ENCODE peak calls at places on chromosomes 2 and 18, in seven cellular contexts. J is HL-60, E is ovary, S is RWPE1, P is GM12865, Z is heart right ventricle, C is A549. T is an unnamed sample.
A peak's percentile ranks its signal among the peaks of the same experiment; 100 is the strongest.

GRCh38 chr2:66494708-66495107 is 59.8 kb downstream of the MEIS1 start:
- DNase-seq in C (no peak), Z (no peak), E (no peak), J (no peak), S (peak; percentile 45), P (no peak), T (no peak)

GRCh38 chr18:63161728-63162195 is 157.8 kb downstream of the BCL2 start:
- DNase-seq in J (no peak), S (peak; percentile 90), Z (no peak), C (peak; percentile 20), P (peak; percentile 96), E (peak; percentile 73), T (no peak)

GRCh38 chr18:31819106-31819924 is 58.6 kb upstream of the SLC25A52 start:
- DNase-seq in E (no peak), P (peak; percentile 64), Z (no peak), S (peak; percentile 9), J (peak; percentile 52), C (peak; percentile 2), T (peak; percentile 16)

GRCh38 chr2:201882353-201883095 is 76.2 kb downstream of the CDK15 start:
- DNase-seq in S (no peak), Z (peak; percentile 54), E (no peak), P (peak; percentile 61), C (no peak), J (peak; percentile 64), T (peak; percentile 69)

GRCh38 chr18:26804474-26804873 is 61.0 kb downstream of the AQP4 start:
- DNase-seq in S (no peak), P (peak; percentile 15), Z (no peak), E (no peak), C (no peak), J (no peak), T (peak; percentile 20)

GRCh38 chr2:50556934-50557575 is 474.9 kb downstream of the NRXN1 start:
- DNase-seq in Z (no peak), S (peak; percentile 19), P (no peak), C (no peak), E (no peak), J (no peak), T (no peak)

GRCh38 chr2:137333386-137333972 is 568.1 kb downstream of the THSD7B start:
- DNase-seq in J (no peak), C (no peak), E (no peak), S (peak; percentile 33), P (peak; percentile 35), Z (no peak), T (no peak)

GRCh38 chr18:9782073-9782857 is 74.2 kb downstream of the RAB31 start:
- DNase-seq in P (no peak), C (peak; percentile 23), E (no peak), J (peak; percentile 92), Z (no peak), S (peak; percentile 34), T (no peak)

GRCh38 chr2:33215299-33215698 is 261.1 kb upstream of the RASGRP3 start:
- DNase-seq in J (no peak), E (peak; percentile 31), Z (peak; percentile 63), S (no peak), C (no peak), P (no peak), T (no peak)

GRCh38 chr2:197072533-197072932 is 146.0 kb upstream of the PGAP1 start:
- DNase-seq in P (no peak), E (no peak), Z (no peak), C (no peak), J (no peak), S (no peak), T (no peak)

GRCh38 chr2:121356058-121356640 is 71.1 kb upstream of the TFCP2L1 start:
- DNase-seq in C (peak; percentile 62), Z (no peak), J (peak; percentile 60), P (peak; percentile 61), S (peak; percentile 58), E (no peak), T (peak; percentile 56)

GRCh38 chr18:21481739-21482138 is 118.8 kb downstream of the ESCO1 start:
- DNase-seq in S (no peak), C (no peak), Z (no peak), J (no peak), E (no peak), P (no peak), T (no peak)

GRCh38 chr18:27665264-27665799 is 480.2 kb upstream of the CHST9 start:
- DNase-seq in J (no peak), P (no peak), S (no peak), Z (no peak), E (no peak), C (no peak), T (no peak)

GRCh38 chr2:231904161-231904611 is 22.0 kb downstream of the NPPC start:
- DNase-seq in J (no peak), S (no peak), C (no peak), E (no peak), Z (no peak), P (no peak), T (no peak)

GRCh38 chr2:96261328-96262003 is 4.3 kb downstream of the TMEM127 start:
- DNase-seq in C (no peak), Z (no peak), S (no peak), J (no peak), P (no peak), E (no peak), T (no peak)

GRCh38 chr2:137748533-137748932 is 215.7 kb upstream of the HNMT start:
- DNase-seq in E (no peak), Z (no peak), P (no peak), J (no peak), C (no peak), S (no peak), T (no peak)

GRCh38 chr2:85181844-85182456 is 48.8 kb downstream of the TCF7L1 start:
- DNase-seq in J (no peak), S (no peak), Z (no peak), C (no peak), E (no peak), P (no peak), T (no peak)

GRCh38 chr2:30666307-30666874 is 140.9 kb downstream of the CAPN13 start:
- DNase-seq in S (peak; percentile 49), P (peak; percentile 65), J (peak; percentile 17), C (peak; percentile 52), E (no peak), Z (no peak), T (no peak)

GRCh38 chr18:41645600-41646360 is 309.3 kb upstream of the PIK3C3 start:
- DNase-seq in E (no peak), C (no peak), Z (no peak), S (no peak), P (no peak), J (peak; percentile 45), T (no peak)

DNA sequence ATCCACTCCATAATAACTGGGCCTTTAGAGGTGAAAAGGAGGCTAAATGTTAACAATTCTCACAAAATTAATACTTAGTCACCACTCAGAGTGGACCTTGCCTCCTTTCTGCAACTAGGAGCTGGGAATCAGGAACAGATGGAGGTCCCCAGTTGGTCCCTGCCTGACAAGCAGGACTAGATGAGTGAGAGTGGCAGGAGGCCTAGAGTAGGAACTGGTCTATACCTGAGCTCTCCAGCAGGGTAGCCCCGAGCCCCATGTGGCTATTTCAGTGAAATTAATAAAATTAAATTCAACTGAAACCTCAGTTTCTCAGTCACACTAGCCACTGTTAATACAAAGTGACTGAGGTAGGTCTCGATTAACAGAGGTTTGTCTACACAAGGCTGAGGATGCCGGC is 150.5 kb downstream of the MYO5B start:
- DNase-seq in C (no peak), E (no peak), P (no peak), Z (no peak), S (no peak), J (no peak), T (no peak)
- TF ChIP-seq CTCF in C (no peak), E (no peak), P (no peak), Z (no peak), S (no peak), J (no peak), T (no peak)

DNA sequence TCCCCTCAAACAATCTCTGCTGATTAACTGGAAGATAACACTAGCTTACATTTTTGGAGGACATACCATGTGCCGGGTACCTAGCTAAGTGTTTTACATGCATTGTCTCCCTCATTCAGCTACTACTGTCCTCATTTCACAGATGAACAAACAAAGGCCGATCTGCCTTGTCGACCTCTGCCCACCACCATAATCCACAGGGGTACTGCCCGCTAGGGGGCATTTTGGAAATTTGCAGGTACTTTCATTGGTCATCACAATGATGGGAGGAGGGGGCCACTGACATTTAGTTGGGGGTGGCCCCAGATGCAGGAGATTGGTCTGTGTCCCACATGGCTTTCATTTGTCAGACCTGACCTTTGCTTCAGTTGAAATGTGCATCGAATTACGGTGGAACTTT is 3.9 kb upstream of the TMEM163 start:
- DNase-seq in C (no peak), E (no peak), Z (no peak), J (no peak), P (no peak), S (no peak), T (no peak)
- TF ChIP-seq CTCF in C (peak; percentile 20), E (no peak), Z (no peak), J (no peak), P (no peak), S (peak; percentile 11), T (peak; percentile 43)

DNA sequence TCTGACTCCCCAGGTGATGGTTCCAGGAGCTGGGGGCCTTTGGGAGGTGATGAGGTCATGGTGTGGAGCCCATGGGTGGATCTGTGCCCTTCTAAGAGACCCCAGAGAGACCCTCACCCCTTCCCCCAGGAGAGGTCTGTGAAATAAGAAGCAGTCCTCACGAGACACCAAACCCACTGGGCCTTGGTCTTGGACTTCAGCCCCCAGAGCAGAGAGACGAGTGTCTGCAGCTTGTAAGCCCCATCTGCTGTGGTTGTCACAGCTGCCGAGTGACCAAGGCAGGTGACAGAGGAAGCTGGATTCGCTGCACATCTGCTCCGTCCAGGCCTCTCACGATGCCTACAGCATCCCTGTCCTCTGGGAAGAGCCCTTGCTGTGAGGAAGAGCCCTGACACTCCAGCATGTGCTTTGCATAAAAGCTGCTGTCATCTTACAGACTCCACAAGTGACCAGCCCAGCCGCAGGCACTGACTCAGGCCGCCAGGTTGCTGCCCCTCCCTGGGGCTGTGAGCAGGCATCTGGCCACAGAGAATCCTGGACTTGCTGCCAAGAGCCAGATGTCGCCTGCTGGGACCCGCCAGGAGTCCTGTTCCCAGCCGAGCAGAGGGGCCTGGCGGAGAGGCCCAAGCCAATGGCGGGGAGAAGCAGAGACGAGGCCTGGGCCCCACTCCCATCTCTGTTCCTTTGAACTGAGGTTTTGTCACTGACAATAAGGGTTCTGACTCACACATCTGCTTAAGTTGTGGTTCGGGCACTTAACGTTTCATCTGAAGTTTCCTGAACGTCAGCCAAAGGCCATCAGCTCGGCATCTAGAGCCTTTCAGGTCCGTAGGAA is 150.7 kb downstream of the PXDN start:
- DNase-seq in P (no peak), Z (peak; percentile 51), C (peak; percentile 28), J (no peak), S (peak; percentile 52), E (peak; percentile 55), T (no peak)
- TF ChIP-seq CTCF in P (no peak), Z (no peak), C (no peak), J (no peak), S (no peak), E (no peak), T (no peak)

DNA sequence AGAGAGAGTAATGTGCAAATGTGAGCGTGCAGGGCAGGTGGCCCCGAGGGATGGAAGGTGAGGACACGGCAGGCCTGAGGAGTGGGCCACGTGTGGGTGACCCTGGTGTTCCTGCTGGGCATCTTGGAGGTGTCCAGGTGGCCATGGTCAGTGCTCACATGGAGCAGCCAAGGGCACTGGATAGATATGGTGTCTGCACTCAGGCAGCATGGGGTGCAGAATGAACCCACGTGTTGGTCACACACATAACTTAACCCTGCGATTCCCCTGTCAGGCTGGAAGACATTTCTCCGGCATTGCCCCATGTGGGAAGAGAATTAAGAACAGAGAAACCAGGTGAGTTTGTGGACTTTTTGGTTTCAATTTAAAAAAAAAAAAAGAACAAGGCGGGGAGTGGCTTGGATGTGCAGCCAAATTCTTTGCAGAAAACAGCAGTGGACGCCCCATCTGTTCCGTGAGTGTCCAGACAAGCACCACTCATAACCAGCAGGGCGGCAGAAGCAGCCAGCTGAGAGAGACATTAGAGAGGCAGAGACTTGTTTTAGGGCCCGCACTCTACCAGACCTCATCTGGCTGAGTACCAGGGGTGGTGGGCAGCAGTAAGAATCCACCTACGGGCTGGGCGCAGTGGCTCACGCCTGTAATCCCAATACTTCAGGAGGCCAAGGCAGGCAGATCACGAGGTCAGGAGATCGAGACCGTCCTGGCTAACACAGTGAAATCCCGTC is 249.8 kb downstream of the ACKR3 start:
- DNase-seq in J (no peak), Z (no peak), E (no peak), P (no peak), C (no peak), S (no peak), T (no peak)
- TF ChIP-seq CTCF in J (no peak), Z (no peak), E (no peak), P (no peak), C (no peak), S (no peak), T (no peak)